ENCODE peak calls at places on chromosome 12, in four cellular contexts. K is endodermal cell, A is lower lobe of right lung, O is cardiac muscle cell. V is an unnamed sample.

GRCh38 chr12:10926263-10926662 is 2.8 kb upstream of the PRH2 start:
- DNase-seq in K (no peak), A (no peak), O (no peak), V (no peak)

GRCh38 chr12:47276253-47277070 is 196.7 kb upstream of the AMIGO2 start:
- DNase-seq in A (no peak), K (no peak), O (no peak), V (peak)

GRCh38 chr12:90163975-90164374 is 455.3 kb upstream of the ATP2B1 start:
- DNase-seq in A (no peak), O (no peak), K (peak), V (peak)

GRCh38 chr12:92764820-92765219 is 62.0 kb downstream of the PLEKHG7 start:
- DNase-seq in K (no peak), O (no peak), A (no peak), V (no peak)

GRCh38 chr12:128797119-128798118 is 26.3 kb downstream of the SLC15A4 start:
- DNase-seq in K (no peak), A (peak), O (no peak), V (no peak)

GRCh38 chr12:98606367-98606985 is 13.0 kb downstream of the SLC25A3 start:
- DNase-seq in A (no peak), K (no peak), O (no peak), V (no peak)

GRCh38 chr12:97335093-97335492 is 127.5 kb upstream of the RMST start:
- DNase-seq in O (no peak), A (no peak), K (no peak), V (no peak)

GRCh38 chr12:114697741-114698565 is 14.0 kb upstream of the TBX3 start:
- DNase-seq in O (no peak), A (no peak), K (peak), V (no peak)

GRCh38 chr12:19021646-19022045 is 107.9 kb upstream of the PLEKHA5 start:
- DNase-seq in K (no peak), A (no peak), O (no peak), V (no peak)

GRCh38 chr12:122951406-122951805 is 14.9 kb downstream of the ABCB9 start:
- DNase-seq in A (no peak), K (no peak), O (no peak), V (peak)

GRCh38 chr12:29582156-29582555 is 84.7 kb upstream of the OVCH1 start:
- DNase-seq in A (no peak), K (no peak), O (no peak), V (no peak)

GRCh38 chr12:20792971-20793370 is 17.5 kb upstream of the SLCO1B3 start:
- DNase-seq in K (no peak), O (no peak), A (no peak), V (no peak)

GRCh38 chr12:108519558-108519957 is 4.5 kb downstream of the FICD start:
- DNase-seq in O (no peak), K (peak), A (no peak), V (peak)
- TF ChIP-seq CTCF in O (no peak), K (peak), A (no peak), V (peak)

GRCh38 chr12:49187184-49187583 is 1.7 kb downstream of the TUBA1A start:
- DNase-seq in K (no peak), A (no peak), O (no peak), V (no peak)
- H3K4me3 ChIP-seq in K (peak), A (peak), O (peak), V (peak)

GRCh38 chr12:91575631-91576030 is 393.0 kb upstream of the DCN start:
- DNase-seq in K (no peak), A (no peak), O (no peak), V (no peak)

GRCh38 chr12:91576432-91576831 is 393.8 kb upstream of the DCN start:
- DNase-seq in K (no peak), O (no peak), A (no peak), V (no peak)

GRCh38 chr12:91574975-91575374 is 392.4 kb upstream of the DCN start:
- DNase-seq in O (no peak), A (no peak), K (no peak), V (no peak)

GRCh38 chr12:91579516-91580263 is 397.1 kb upstream of the DCN start:
- DNase-seq in K (no peak), A (no peak), O (no peak), V (no peak)

GRCh38 chr12:91577586-91578539 is 395.2 kb upstream of the DCN start:
- DNase-seq in A (no peak), O (peak), K (no peak), V (peak)
- TF ChIP-seq CTCF in A (peak), O (peak), K (peak), V (peak)

GRCh38 chr12:89020689-89021088 is 331.6 kb downstream of the DUSP6 start:
- DNase-seq in O (no peak), K (no peak), A (no peak), V (no peak)

GRCh38 chr12:89016970-89017778 is 335.1 kb downstream of the DUSP6 start:
- DNase-seq in O (peak), K (peak), A (no peak), V (peak)

GRCh38 chr12:89015419-89015818 is 336.9 kb downstream of the DUSP6 start:
- DNase-seq in K (no peak), O (no peak), A (no peak), V (no peak)

GRCh38 chr12:89020121-89020480 is 332.2 kb downstream of the DUSP6 start:
- DNase-seq in A (no peak), K (no peak), O (no peak), V (no peak)

GRCh38 chr12:89019439-89020120 is 332.7 kb downstream of the DUSP6 start:
- DNase-seq in K (peak), O (peak), A (peak), V (peak)
- H3K4me3 ChIP-seq in K (no peak), O (no peak), A (peak), V (no peak)

DNA sequence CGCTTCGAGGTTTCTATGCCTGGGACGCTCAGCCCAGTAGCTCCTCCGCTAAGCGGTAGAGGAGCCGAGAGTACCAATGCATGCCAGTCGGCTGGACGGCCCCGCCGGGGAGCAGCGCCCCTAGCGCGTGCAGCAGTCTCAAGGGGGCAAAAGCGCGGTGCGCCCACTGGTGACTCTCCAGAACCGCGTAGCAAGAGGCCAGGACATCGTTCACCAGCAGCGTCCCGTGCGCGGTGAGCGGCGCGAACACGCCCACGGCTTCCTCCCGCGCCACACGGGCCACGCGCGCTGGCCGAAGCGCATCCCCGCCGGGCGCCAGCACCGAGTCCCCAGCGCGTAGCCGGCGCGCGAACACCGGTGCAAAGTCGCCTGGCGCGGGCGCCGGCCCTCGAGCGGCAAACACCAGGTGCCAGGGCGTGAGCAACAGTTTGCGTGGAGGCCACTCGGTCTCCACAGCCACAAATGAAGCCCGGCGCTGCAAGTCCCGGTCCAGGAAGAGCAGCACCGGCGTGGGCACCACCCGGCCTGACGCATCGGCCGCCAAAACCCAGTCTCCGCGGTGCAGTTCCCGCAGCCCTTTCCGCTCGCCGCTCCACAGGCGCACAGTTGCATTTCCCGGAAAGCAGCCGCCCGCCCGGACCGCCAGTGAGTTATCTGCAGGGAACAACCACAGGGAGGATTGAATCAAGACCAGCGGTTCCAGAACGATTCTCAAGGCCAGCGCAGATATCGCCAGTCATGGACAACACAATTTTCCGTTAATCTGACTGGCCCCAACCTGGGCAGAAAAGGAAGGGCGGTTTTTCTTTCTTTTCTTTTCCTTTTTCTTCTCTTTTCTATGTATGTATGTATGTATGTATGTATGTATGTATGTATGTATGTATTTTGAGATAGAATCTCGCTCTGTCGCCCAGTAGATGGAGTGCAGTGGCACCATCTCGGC is 4.5 kb downstream of the DHH start:
- DNase-seq in O (peak), A (peak), K (peak), V (peak)
- TF ChIP-seq CTCF in O (peak), A (no peak), K (peak), V (peak)

DNA sequence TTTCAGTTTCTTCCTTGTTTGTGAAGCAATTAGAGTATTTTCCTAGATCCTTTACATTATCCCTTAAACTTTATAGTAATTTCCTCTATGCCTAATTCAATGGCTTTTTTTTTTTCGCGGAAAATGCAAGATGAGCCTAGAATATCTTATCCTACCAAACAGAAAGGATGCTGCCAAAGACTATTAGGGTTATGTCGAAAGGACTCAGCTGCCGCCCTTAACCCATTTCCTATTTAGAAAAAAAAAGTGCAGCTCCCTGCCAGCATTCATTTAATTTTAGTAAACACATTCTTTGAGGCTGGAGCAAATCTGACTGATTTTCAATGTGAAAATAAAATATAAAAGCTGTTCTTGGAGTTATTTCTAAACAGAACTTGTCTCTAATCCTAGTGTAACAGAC is 8.0 kb upstream of the A2M start:
- DNase-seq in A (no peak), O (no peak), K (no peak), V (no peak)
- H3K4me3 ChIP-seq in A (peak), O (no peak), K (no peak), V (no peak)

GRCh38 chr12:2796187-2796663 is 1.5 kb downstream of the FKBP4 start:
- DNase-seq in O (no peak), K (no peak), A (no peak), V (no peak)
- TF ChIP-seq CTCF in O (no peak), K (peak), A (no peak), V (no peak)

GRCh38 chr12:121590476-121591143 is 9.8 kb upstream of the KDM2B start:
- DNase-seq in A (no peak), K (no peak), O (peak), V (peak)
- H3K4me3 ChIP-seq in A (peak), K (no peak), O (peak), V (peak)